ENCODE peak calls at places on chromosomes 12 and 14, in eight cellular contexts. V, P, A, N, S, F, W and Q are unnamed samples.

GRCh38 chr12:575948-576612 is 87.2 kb downstream of the NINJ2 start:
- DNase-seq in V (peak; percentile 82), P (peak; percentile 76), A (no peak), N (peak; percentile 80), S (peak; percentile 51), F (peak; percentile 79), W (peak; percentile 38), Q (peak; percentile 82)

GRCh38 chr14:101120636-101121398 is 217.3 kb upstream of the RTL1 start:
- DNase-seq in V (no peak), P (no peak), A (no peak), N (no peak), S (peak; percentile 37), F (no peak), W (no peak), Q (peak; percentile 30)

GRCh38 chr14:59254911-59255545 is 66.6 kb downstream of the DAAM1 start:
- DNase-seq in V (no peak), P (peak; percentile 94), A (no peak), N (no peak), S (peak; percentile 66), F (no peak), W (no peak), Q (no peak)

GRCh38 chr12:124862768-124863408 is 776 bp downstream of the SCARB1 start:
- DNase-seq in V (no peak), P (no peak), A (peak; percentile 15), N (no peak), S (peak; percentile 65), F (no peak), W (no peak), Q (no peak)

GRCh38 chr12:16523570-16524331 is 82.2 kb downstream of the LMO3 start:
- DNase-seq in V (no peak), P (peak; percentile 22), A (no peak), N (no peak), S (no peak), F (no peak), W (no peak), Q (no peak)

GRCh38 chr12:68080577-68080976 is 79.0 kb downstream of the IFNG start:
- DNase-seq in V (no peak), P (no peak), A (peak; percentile 2), N (no peak), S (peak; percentile 1), F (no peak), W (no peak), Q (no peak)

GRCh38 chr12:124939428-124940142 is 25.1 kb upstream of the UBC start:
- DNase-seq in V (peak; percentile 85), P (peak; percentile 99), A (peak; percentile 80), N (peak; percentile 79), S (peak; percentile 95), F (peak; percentile 90), W (peak; percentile 95), Q (peak; percentile 76)

GRCh38 chr12:113880337-113880736 is 85.8 kb downstream of the RBM19 start:
- DNase-seq in V (no peak), P (no peak), A (no peak), N (no peak), S (no peak), F (no peak), W (no peak), Q (no peak)

GRCh38 chr12:12025799-12026386 is 44.8 kb upstream of the BCL2L14 start:
- DNase-seq in V (no peak), P (no peak), A (no peak), N (no peak), S (no peak), F (no peak), W (no peak), Q (no peak)

GRCh38 chr12:53941750-53942149 is 3.1 kb downstream of the HOXC13 start:
- DNase-seq in V (no peak), P (no peak), A (no peak), N (no peak), S (no peak), F (no peak), W (no peak), Q (no peak)

GRCh38 chr14:95832012-95832411 is 44.6 kb upstream of the TUNAR start:
- DNase-seq in V (no peak), P (no peak), A (no peak), N (no peak), S (no peak), F (no peak), W (no peak), Q (no peak)